ENCODE peak calls at places on chromosomes 16 and 17, in six cellular contexts. One of them, this sample, is unnamed.

GRCh38 chr16:22948603-22949368 is 134.8 kb downstream of the HS3ST2 start:
- DNase-seq in coronary artery: no peak
- DNase-seq in AG04450: peak
- DNase-seq in esophagus squamous epithelium: peak
- DNase-seq in fibroblast of lung: peak
- DNase-seq in choroid plexus epithelial cell: peak
- DNase-seq in this sample: peak

GRCh38 chr17:18261146-18261515 is 669 bp downstream of the MIEF2 start:
- DNase-seq in coronary artery: peak
- DNase-seq in fibroblast of lung: peak
- DNase-seq in AG04450: no peak
- DNase-seq in esophagus squamous epithelium: no peak
- DNase-seq in choroid plexus epithelial cell: peak
- DNase-seq in this sample: peak

GRCh38 chr17:54760836-54761235 is 139.8 kb upstream of the TOM1L1 start:
- DNase-seq in esophagus squamous epithelium: no peak
- DNase-seq in fibroblast of lung: no peak
- DNase-seq in choroid plexus epithelial cell: no peak
- DNase-seq in coronary artery: no peak
- DNase-seq in AG04450: no peak
- DNase-seq in this sample: no peak

GRCh38 chr16:54277845-54278703 is 8.5 kb downstream of the IRX3 start:
- DNase-seq in coronary artery: no peak
- DNase-seq in esophagus squamous epithelium: no peak
- DNase-seq in AG04450: no peak
- DNase-seq in choroid plexus epithelial cell: no peak
- DNase-seq in fibroblast of lung: no peak
- DNase-seq in this sample: no peak

GRCh38 chr16:65116818-65117430 is 4.9 kb downstream of the CDH11 start:
- DNase-seq in coronary artery: no peak
- DNase-seq in esophagus squamous epithelium: no peak
- DNase-seq in choroid plexus epithelial cell: peak
- DNase-seq in fibroblast of lung: no peak
- DNase-seq in AG04450: no peak
- DNase-seq in this sample: no peak

GRCh38 chr16:17070882-17071592 is 399.7 kb downstream of the XYLT1 start:
- DNase-seq in esophagus squamous epithelium: peak
- DNase-seq in fibroblast of lung: no peak
- DNase-seq in choroid plexus epithelial cell: no peak
- DNase-seq in coronary artery: no peak
- DNase-seq in AG04450: no peak
- DNase-seq in this sample: no peak

GRCh38 chr16:14301150-14302030 is 230.3 kb downstream of the MRTFB start:
- DNase-seq in coronary artery: no peak
- DNase-seq in esophagus squamous epithelium: no peak
- DNase-seq in fibroblast of lung: no peak
- DNase-seq in choroid plexus epithelial cell: peak
- DNase-seq in AG04450: no peak
- DNase-seq in this sample: no peak

GRCh38 chr16:74667215-74667765 is 613 bp upstream of the RFWD3 start:
- DNase-seq in esophagus squamous epithelium: no peak
- DNase-seq in coronary artery: no peak
- DNase-seq in AG04450: no peak
- DNase-seq in fibroblast of lung: peak
- DNase-seq in choroid plexus epithelial cell: peak
- DNase-seq in this sample: no peak

GRCh38 chr17:45096141-45096540 is 35.0 kb downstream of the NMT1 start:
- DNase-seq in choroid plexus epithelial cell: peak
- DNase-seq in coronary artery: no peak
- DNase-seq in fibroblast of lung: peak
- DNase-seq in esophagus squamous epithelium: no peak
- DNase-seq in AG04450: no peak
- DNase-seq in this sample: peak

GRCh38 chr17:77546772-77547201 is 406.0 kb downstream of the SEC14L1 start:
- DNase-seq in esophagus squamous epithelium: no peak
- DNase-seq in fibroblast of lung: no peak
- DNase-seq in coronary artery: no peak
- DNase-seq in AG04450: no peak
- DNase-seq in choroid plexus epithelial cell: no peak
- DNase-seq in this sample: no peak

GRCh38 chr17:40373999-40374398 is 9.5 kb upstream of the GJD3 start:
- DNase-seq in choroid plexus epithelial cell: no peak
- DNase-seq in esophagus squamous epithelium: no peak
- DNase-seq in coronary artery: no peak
- DNase-seq in fibroblast of lung: no peak
- DNase-seq in AG04450: no peak
- DNase-seq in this sample: no peak

GRCh38 chr16:73329363-73330306 is 281.7 kb upstream of the ZFHX3 start:
- DNase-seq in coronary artery: no peak
- DNase-seq in esophagus squamous epithelium: no peak
- DNase-seq in fibroblast of lung: no peak
- DNase-seq in AG04450: no peak
- DNase-seq in choroid plexus epithelial cell: no peak
- DNase-seq in this sample: no peak

GRCh38 chr16:82062645-82063058 is 27.6 kb downstream of the HSD17B2 start:
- DNase-seq in coronary artery: no peak
- DNase-seq in AG04450: peak
- DNase-seq in choroid plexus epithelial cell: peak
- DNase-seq in fibroblast of lung: peak
- DNase-seq in esophagus squamous epithelium: no peak
- DNase-seq in this sample: peak

GRCh38 chr17:17400566-17401184 is 76.1 kb upstream of the MED9 start:
- DNase-seq in choroid plexus epithelial cell: no peak
- DNase-seq in fibroblast of lung: no peak
- DNase-seq in coronary artery: no peak
- DNase-seq in AG04450: no peak
- DNase-seq in esophagus squamous epithelium: no peak
- DNase-seq in this sample: no peak

GRCh38 chr17:34979153-34979552 is 1.2 kb upstream of the LIG3 start:
- DNase-seq in choroid plexus epithelial cell: no peak
- DNase-seq in coronary artery: no peak
- DNase-seq in esophagus squamous epithelium: no peak
- DNase-seq in AG04450: no peak
- DNase-seq in fibroblast of lung: no peak
- DNase-seq in this sample: no peak

GRCh38 chr17:44200478-44201155 is 933 bp upstream of the ATXN7L3 start:
- DNase-seq in esophagus squamous epithelium: no peak
- DNase-seq in choroid plexus epithelial cell: no peak
- DNase-seq in coronary artery: no peak
- DNase-seq in AG04450: no peak
- DNase-seq in fibroblast of lung: no peak
- DNase-seq in this sample: no peak

GRCh38 chr16:16158741-16159374 is 64.4 kb downstream of the ABCC6 start:
- DNase-seq in esophagus squamous epithelium: no peak
- DNase-seq in coronary artery: no peak
- DNase-seq in fibroblast of lung: peak
- DNase-seq in choroid plexus epithelial cell: peak
- DNase-seq in AG04450: no peak
- DNase-seq in this sample: peak

GRCh38 chr17:57470906-57471305 is 214.6 kb downstream of the MSI2 start:
- DNase-seq in AG04450: no peak
- DNase-seq in choroid plexus epithelial cell: no peak
- DNase-seq in coronary artery: no peak
- DNase-seq in esophagus squamous epithelium: no peak
- DNase-seq in fibroblast of lung: no peak
- DNase-seq in this sample: no peak

GRCh38 chr17:74101527-74101926 is 102.0 kb upstream of the RPL38 start:
- DNase-seq in AG04450: no peak
- DNase-seq in fibroblast of lung: no peak
- DNase-seq in esophagus squamous epithelium: no peak
- DNase-seq in choroid plexus epithelial cell: no peak
- DNase-seq in coronary artery: no peak
- DNase-seq in this sample: no peak

GRCh38 chr17:73621685-73622084 is 22.6 kb downstream of the SDK2 start:
- DNase-seq in choroid plexus epithelial cell: no peak
- DNase-seq in coronary artery: no peak
- DNase-seq in fibroblast of lung: no peak
- DNase-seq in esophagus squamous epithelium: no peak
- DNase-seq in AG04450: no peak
- DNase-seq in this sample: no peak

GRCh38 chr17:29645516-29646051 is 22.9 kb upstream of the CORO6 start:
- DNase-seq in choroid plexus epithelial cell: peak
- DNase-seq in coronary artery: peak
- DNase-seq in esophagus squamous epithelium: no peak
- DNase-seq in fibroblast of lung: peak
- DNase-seq in AG04450: peak
- DNase-seq in this sample: peak

DNA sequence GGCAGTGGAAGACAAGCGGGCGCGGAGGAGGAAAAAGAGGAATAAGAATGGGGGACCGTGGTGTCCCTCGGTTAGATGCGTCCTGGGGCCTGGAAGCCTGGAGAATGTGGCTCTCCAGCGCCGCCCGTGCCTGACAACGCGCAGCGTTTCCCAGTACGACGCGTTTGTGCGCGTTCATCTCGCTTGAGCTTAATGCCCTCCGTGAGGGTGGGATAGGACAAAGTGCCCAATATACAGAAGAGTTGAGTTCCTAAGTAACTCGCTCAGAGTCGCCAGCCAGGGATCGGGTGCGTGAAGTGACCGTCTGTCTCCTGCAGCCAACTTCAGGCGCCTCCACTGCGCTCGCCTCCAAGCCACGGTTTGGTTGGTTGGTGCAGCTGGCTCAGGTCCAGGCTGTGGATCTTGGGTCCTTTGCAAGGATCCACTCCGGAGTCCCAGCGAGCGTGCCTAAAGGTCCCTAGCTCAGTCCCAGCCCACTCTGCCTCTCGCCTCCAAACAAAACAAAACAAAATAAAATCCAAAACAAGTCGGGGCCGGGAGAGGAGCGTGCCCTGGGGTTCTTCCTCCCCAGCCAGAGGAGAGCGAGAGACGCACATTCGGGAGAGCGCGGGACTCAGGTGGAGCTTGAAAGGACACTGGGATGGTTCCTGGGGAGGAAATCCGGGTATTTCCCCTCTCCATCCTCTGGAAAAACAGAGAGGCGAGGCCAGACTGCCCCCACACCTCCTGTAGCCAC is 951 bp downstream of the GALR2 start:
- DNase-seq in esophagus squamous epithelium: no peak
- DNase-seq in coronary artery: no peak
- DNase-seq in AG04450: no peak
- DNase-seq in choroid plexus epithelial cell: no peak
- DNase-seq in fibroblast of lung: no peak
- DNase-seq in this sample: no peak
- TF ChIP-seq CTCF in esophagus squamous epithelium: no peak
- TF ChIP-seq CTCF in coronary artery: no peak
- TF ChIP-seq CTCF in AG04450: no peak
- TF ChIP-seq CTCF in choroid plexus epithelial cell: peak
- TF ChIP-seq CTCF in fibroblast of lung: no peak
- TF ChIP-seq CTCF in this sample: no peak

GRCh38 chr17:42163113-42163512 is 8.3 kb upstream of the RAB5C start:
- DNase-seq in fibroblast of lung: no peak
- DNase-seq in esophagus squamous epithelium: no peak
- DNase-seq in choroid plexus epithelial cell: no peak
- DNase-seq in AG04450: no peak
- DNase-seq in coronary artery: no peak
- DNase-seq in this sample: no peak
- TF ChIP-seq CTCF in fibroblast of lung: peak
- TF ChIP-seq CTCF in esophagus squamous epithelium: no peak
- TF ChIP-seq CTCF in choroid plexus epithelial cell: peak
- TF ChIP-seq CTCF in AG04450: peak
- TF ChIP-seq CTCF in coronary artery: no peak
- TF ChIP-seq CTCF in this sample: peak

GRCh38 chr17:61352408-61352770 is 47.3 kb upstream of the TBX2 start:
- DNase-seq in fibroblast of lung: peak
- DNase-seq in esophagus squamous epithelium: no peak
- DNase-seq in choroid plexus epithelial cell: no peak
- DNase-seq in AG04450: no peak
- DNase-seq in coronary artery: no peak
- DNase-seq in this sample: no peak

GRCh38 chr17:61353615-61354014 is 46.0 kb upstream of the TBX2 start:
- DNase-seq in coronary artery: no peak
- DNase-seq in AG04450: no peak
- DNase-seq in fibroblast of lung: no peak
- DNase-seq in esophagus squamous epithelium: no peak
- DNase-seq in choroid plexus epithelial cell: no peak
- DNase-seq in this sample: no peak

GRCh38 chr17:61351745-61352407 is 47.8 kb upstream of the TBX2 start:
- DNase-seq in fibroblast of lung: no peak
- DNase-seq in coronary artery: no peak
- DNase-seq in choroid plexus epithelial cell: no peak
- DNase-seq in AG04450: no peak
- DNase-seq in esophagus squamous epithelium: no peak
- DNase-seq in this sample: no peak

GRCh38 chr17:61353211-61353610 is 46.4 kb upstream of the TBX2 start:
- DNase-seq in esophagus squamous epithelium: no peak
- DNase-seq in coronary artery: no peak
- DNase-seq in fibroblast of lung: no peak
- DNase-seq in choroid plexus epithelial cell: no peak
- DNase-seq in AG04450: no peak
- DNase-seq in this sample: no peak

GRCh38 chr17:61352771-61353170 is 46.9 kb upstream of the TBX2 start:
- DNase-seq in AG04450: no peak
- DNase-seq in esophagus squamous epithelium: no peak
- DNase-seq in choroid plexus epithelial cell: no peak
- DNase-seq in coronary artery: no peak
- DNase-seq in fibroblast of lung: no peak
- DNase-seq in this sample: no peak
- TF ChIP-seq CTCF in AG04450: no peak
- TF ChIP-seq CTCF in esophagus squamous epithelium: no peak
- TF ChIP-seq CTCF in choroid plexus epithelial cell: no peak
- TF ChIP-seq CTCF in coronary artery: no peak
- TF ChIP-seq CTCF in fibroblast of lung: no peak
- TF ChIP-seq CTCF in this sample: no peak

GRCh38 chr16:4416200-4417032 is at the start of gene CORO7:
- DNase-seq in AG04450: no peak
- DNase-seq in choroid plexus epithelial cell: peak
- DNase-seq in coronary artery: peak
- DNase-seq in fibroblast of lung: peak
- DNase-seq in esophagus squamous epithelium: peak
- DNase-seq in this sample: peak
- TF ChIP-seq CTCF in AG04450: no peak
- TF ChIP-seq CTCF in choroid plexus epithelial cell: no peak
- TF ChIP-seq CTCF in coronary artery: no peak
- TF ChIP-seq CTCF in fibroblast of lung: no peak
- TF ChIP-seq CTCF in esophagus squamous epithelium: peak
- TF ChIP-seq CTCF in this sample: peak

DNA sequence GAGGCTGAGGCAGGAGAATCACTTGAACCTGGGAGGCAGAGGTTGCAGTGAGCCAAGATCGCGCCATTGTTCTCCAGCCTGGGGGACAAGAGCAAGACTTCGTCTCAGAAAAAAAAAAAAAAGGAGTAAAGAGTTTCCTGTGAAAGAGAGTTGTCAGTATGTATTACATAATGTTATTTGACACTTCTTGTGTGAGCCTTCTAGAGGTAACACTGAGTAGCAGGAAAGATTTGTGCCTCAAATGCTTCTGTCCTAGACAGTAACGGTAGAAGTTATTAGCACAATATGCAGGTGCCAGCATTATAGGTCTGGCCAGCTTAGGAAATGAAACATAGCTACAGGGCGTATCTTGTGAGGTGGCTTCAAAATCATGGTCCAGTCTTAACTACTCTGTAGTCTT is 6.2 kb downstream of the RPS6KB1 start:
- DNase-seq in choroid plexus epithelial cell: peak
- DNase-seq in AG04450: no peak
- DNase-seq in coronary artery: no peak
- DNase-seq in esophagus squamous epithelium: no peak
- DNase-seq in fibroblast of lung: peak
- DNase-seq in this sample: peak
- TF ChIP-seq CTCF in choroid plexus epithelial cell: peak
- TF ChIP-seq CTCF in AG04450: no peak
- TF ChIP-seq CTCF in coronary artery: no peak
- TF ChIP-seq CTCF in esophagus squamous epithelium: peak
- TF ChIP-seq CTCF in fibroblast of lung: no peak
- TF ChIP-seq CTCF in this sample: peak